ENCODE peak calls at places on chromosomes 5 and 9, in ten cellular contexts. H is heart right ventricle; T is GM10248; Z is CD8-positive, alpha-beta T cell; F is psoas muscle; X is lower leg skin; Q is fibroblast of the aortic adventitia; W is upper lobe of left lung; Y is bronchial epithelial cell; U is left lung. B is an unnamed sample.

GRCh38 chr5:171494452-171495121 is 75.1 kb downstream of the FGF18 start:
- DNase-seq in T (no peak), H (peak), Q (peak), Y (peak), X (peak), F (peak), Z (no peak), W (peak), U (peak), B (peak)

GRCh38 chr9:14533867-14534650 is 159.2 kb downstream of the ZDHHC21 start:
- DNase-seq in W (peak), F (no peak), Q (no peak), X (no peak), Y (no peak), U (no peak), T (no peak), H (no peak), Z (no peak), B (no peak)

GRCh38 chr5:38751103-38751502 is 94.7 kb upstream of the OSMR start:
- DNase-seq in W (no peak), X (no peak), H (no peak), T (no peak), Z (no peak), Y (no peak), Q (no peak), U (no peak), F (no peak), B (no peak)

GRCh38 chr9:111630182-111631070 is 708 bp upstream of the DNAJC25 start:
- DNase-seq in H (no peak), Y (no peak), Z (no peak), U (no peak), Q (no peak), W (no peak), X (no peak), T (no peak), F (no peak), B (no peak)

GRCh38 chr5:65927497-65928340 is 1.3 kb downstream of the ERBIN start:
- DNase-seq in Z (no peak), Y (peak), F (no peak), X (peak), T (peak), Q (peak), H (no peak), W (no peak), U (no peak), B (no peak)

GRCh38 chr9:125532412-125532811 is 174.6 kb downstream of the MAPKAP1 start:
- DNase-seq in Q (no peak), Z (no peak), X (no peak), Y (no peak), U (no peak), H (no peak), F (no peak), W (no peak), T (no peak), B (no peak)

GRCh38 chr9:127525426-127526188 is 74.3 kb downstream of the LRSAM1 start:
- DNase-seq in U (no peak), W (no peak), Q (peak), H (no peak), X (no peak), T (no peak), Y (no peak), F (no peak), Z (no peak), B (no peak)

GRCh38 chr9:106960238-106960637 is 97.3 kb downstream of the ZNF462 start:
- DNase-seq in H (no peak), Q (no peak), W (no peak), Y (no peak), Z (no peak), F (no peak), U (no peak), X (no peak), T (no peak), B (no peak)

GRCh38 chr9:77534376-77535057 is 113.6 kb downstream of the GNA14 start:
- DNase-seq in F (no peak), W (no peak), X (no peak), H (no peak), T (no peak), Y (no peak), Q (peak), U (no peak), Z (no peak), B (no peak)

GRCh38 chr9:89478821-89479668 is 18.9 kb downstream of the SEMA4D start:
- DNase-seq in Z (no peak), T (no peak), F (no peak), H (no peak), U (no peak), W (no peak), Q (no peak), Y (no peak), X (no peak), B (peak)

GRCh38 chr5:134226441-134227192 is 744 bp upstream of the PPP2CA start:
- DNase-seq in U (no peak), H (no peak), W (peak), Z (no peak), Y (peak), T (no peak), F (no peak), Q (peak), X (no peak), B (no peak)

GRCh38 chr5:139415221-139415861 is 11.5 kb upstream of the SPATA24 start:
- DNase-seq in F (peak), Y (peak), U (no peak), T (no peak), X (no peak), W (no peak), Z (no peak), H (peak), Q (peak), B (peak)

GRCh38 chr9:111854799-111855198 is 41.8 kb upstream of the UGCG start:
- DNase-seq in U (no peak), T (no peak), Z (no peak), Q (peak), W (no peak), H (no peak), Y (no peak), X (no peak), F (no peak), B (no peak)

GRCh38 chr5:33008751-33009418 is 297.8 kb downstream of the NPR3 start:
- DNase-seq in X (no peak), W (no peak), Q (no peak), H (no peak), F (no peak), U (no peak), Y (peak), Z (no peak), T (no peak), B (no peak)

GRCh38 chr5:108670591-108671335 is 76.9 kb upstream of the FER start:
- DNase-seq in Q (no peak), F (no peak), W (no peak), Z (no peak), Y (no peak), X (no peak), H (no peak), T (no peak), U (no peak), B (no peak)

GRCh38 chr9:89483592-89484474 is 14.1 kb downstream of the SEMA4D start:
- DNase-seq in W (peak), Y (no peak), Q (no peak), U (no peak), H (peak), Z (peak), F (no peak), T (peak), X (no peak), B (no peak)

GRCh38 chr5:83518676-83519075 is 47.1 kb downstream of the VCAN start:
- DNase-seq in X (no peak), F (no peak), W (no peak), U (no peak), Q (peak), H (no peak), T (no peak), Y (no peak), Z (no peak), B (no peak)

GRCh38 chr5:83516361-83516760 is 44.8 kb downstream of the VCAN start:
- DNase-seq in Y (no peak), H (no peak), Z (no peak), W (no peak), X (no peak), U (no peak), Q (peak), T (no peak), F (no peak), B (no peak)

GRCh38 chr5:83513081-83513480 is 41.5 kb downstream of the VCAN start:
- DNase-seq in F (no peak), X (no peak), W (no peak), Z (no peak), H (no peak), T (no peak), Y (no peak), Q (no peak), U (no peak), B (no peak)

GRCh38 chr5:83513491-83513890 is 41.9 kb downstream of the VCAN start:
- DNase-seq in H (no peak), F (no peak), T (no peak), W (no peak), U (no peak), Z (no peak), Y (no peak), Q (peak), X (no peak), B (no peak)

GRCh38 chr5:83516962-83517750 is 45.6 kb downstream of the VCAN start:
- DNase-seq in Z (no peak), X (no peak), T (no peak), Y (no peak), W (no peak), H (no peak), F (no peak), U (no peak), Q (peak), B (no peak)
- TF ChIP-seq CTCF in Z (no peak), X (no peak), T (no peak), Y (no peak), W (no peak), H (no peak), F (no peak), U (no peak), Q (peak), B (no peak)

GRCh38 chr5:88729476-88730182 is 153.4 kb downstream of the MEF2C start:
- DNase-seq in X (peak), Z (peak), U (peak), W (no peak), Y (peak), T (no peak), F (peak), H (no peak), Q (peak), B (no peak)

GRCh38 chr5:88732862-88733261 is 150.1 kb downstream of the MEF2C start:
- DNase-seq in Y (no peak), F (no peak), Q (no peak), Z (no peak), U (no peak), H (no peak), X (no peak), T (no peak), W (no peak), B (no peak)

GRCh38 chr5:88732181-88732633 is 150.8 kb downstream of the MEF2C start:
- DNase-seq in Q (peak), U (peak), Y (no peak), T (peak), F (peak), X (peak), W (no peak), Z (no peak), H (peak), B (peak)

GRCh38 chr5:88724201-88724600 is 158.8 kb downstream of the MEF2C start:
- DNase-seq in Y (peak), Z (no peak), W (no peak), Q (peak), F (no peak), H (no peak), X (no peak), U (no peak), T (no peak), B (no peak)

GRCh38 chr5:88727705-88728313 is 155.2 kb downstream of the MEF2C start:
- DNase-seq in F (no peak), W (no peak), H (no peak), T (no peak), U (no peak), Q (peak), Y (peak), X (no peak), Z (no peak), B (no peak)
- TF ChIP-seq CTCF in F (peak), W (peak), H (peak), T (peak), U (peak), Q (peak), Y (peak), X (no peak), Z (peak), B (peak)

GRCh38 chr5:149693482-149693881 is 36.6 kb upstream of the PPARGC1B start:
- DNase-seq in H (no peak), F (no peak), Y (no peak), U (no peak), Z (no peak), X (no peak), T (no peak), Q (no peak), W (no peak), B (no peak)
- TF ChIP-seq CTCF in H (no peak), F (no peak), Y (no peak), U (no peak), Z (no peak), X (no peak), T (no peak), Q (no peak), W (no peak), B (no peak)

DNA sequence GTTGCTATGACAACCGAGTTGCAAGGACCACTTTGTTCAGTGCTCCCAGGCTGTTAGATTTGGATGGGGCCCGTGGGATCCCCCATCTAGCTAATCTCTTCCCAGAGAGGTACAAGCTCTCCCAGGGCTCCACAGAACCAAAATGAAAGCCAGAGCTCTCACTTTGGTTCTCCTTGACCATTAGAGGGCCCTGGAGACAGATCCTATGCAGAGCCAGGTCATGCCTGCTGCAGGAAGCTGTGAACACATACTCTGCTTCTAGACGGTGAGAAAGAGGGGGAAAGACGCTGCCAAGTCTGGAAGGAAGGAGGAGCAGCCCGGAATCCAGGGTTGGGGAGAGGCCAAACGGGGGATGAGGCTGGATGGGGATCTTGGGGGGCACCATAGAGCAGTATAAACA is 224.5 kb downstream of the GABBR2 start:
- DNase-seq in Q (peak), F (no peak), W (no peak), Y (no peak), T (no peak), Z (no peak), X (no peak), H (no peak), U (no peak), B (no peak)
- TF ChIP-seq CTCF in Q (no peak), F (no peak), W (no peak), Y (no peak), T (no peak), Z (no peak), X (no peak), H (peak), U (no peak), B (no peak)

GRCh38 chr9:95736370-95736769 is 139.1 kb upstream of the ERCC6L2 start:
- DNase-seq in H (no peak), T (no peak), Q (no peak), F (no peak), X (no peak), W (no peak), Z (no peak), U (no peak), Y (no peak), B (no peak)
- TF ChIP-seq CTCF in H (peak), T (no peak), Q (peak), F (no peak), X (no peak), W (no peak), Z (no peak), U (no peak), Y (peak), B (no peak)

GRCh38 chr9:38066167-38066906 is 2.7 kb downstream of the SHB start:
- DNase-seq in Z (no peak), Q (no peak), U (peak), X (no peak), F (no peak), T (no peak), W (no peak), H (no peak), Y (peak), B (no peak)
- TF ChIP-seq CTCF in Z (no peak), Q (peak), U (no peak), X (no peak), F (peak), T (no peak), W (no peak), H (no peak), Y (peak), B (no peak)

GRCh38 chr5:74052441-74052840 is 426.4 kb downstream of the ARHGEF28 start:
- DNase-seq in U (no peak), F (no peak), W (no peak), T (no peak), Q (no peak), Y (peak), Z (no peak), H (no peak), X (no peak), B (no peak)

GRCh38 chr5:74055446-74056097 is 429.6 kb downstream of the ARHGEF28 start:
- DNase-seq in H (no peak), Y (no peak), F (no peak), Z (no peak), Q (no peak), W (no peak), U (no peak), T (no peak), X (no peak), B (no peak)

GRCh38 chr5:74056102-74056788 is 430.2 kb downstream of the ARHGEF28 start:
- DNase-seq in T (no peak), Y (no peak), Z (no peak), U (no peak), H (no peak), Q (no peak), W (no peak), X (no peak), F (no peak), B (no peak)

GRCh38 chr5:74054139-74054538 is 428.1 kb downstream of the ARHGEF28 start:
- DNase-seq in H (no peak), U (no peak), Z (no peak), F (no peak), X (no peak), W (no peak), T (no peak), Y (no peak), Q (no peak), B (no peak)

GRCh38 chr5:74056789-74057164 is 430.8 kb downstream of the ARHGEF28 start:
- DNase-seq in X (no peak), Q (peak), Y (peak), T (no peak), F (no peak), Z (no peak), W (no peak), H (no peak), U (no peak), B (no peak)
- TF ChIP-seq CTCF in X (no peak), Q (peak), Y (peak), T (no peak), F (peak), Z (no peak), W (no peak), H (peak), U (no peak), B (no peak)

DNA sequence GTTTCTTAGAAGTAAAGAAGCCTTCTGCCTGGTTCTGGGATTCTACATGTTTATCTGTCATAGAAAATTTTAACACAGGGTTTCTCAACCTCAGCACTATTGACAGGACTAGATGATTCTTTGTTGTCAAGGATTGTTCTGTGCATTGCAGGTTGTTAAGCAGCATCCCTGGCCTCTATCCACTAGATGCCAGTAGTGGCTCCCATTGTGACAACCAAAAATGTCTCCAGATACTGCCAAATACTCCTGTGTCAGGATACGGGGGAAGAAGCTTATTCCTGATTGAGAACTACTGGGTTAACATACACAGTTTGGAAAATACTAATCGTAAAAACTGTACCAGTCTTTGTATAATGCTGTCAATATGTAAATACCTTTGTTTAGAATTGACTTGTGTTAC is 167.1 kb downstream of the NIPBL start:
- DNase-seq in W (no peak), Z (no peak), T (no peak), X (no peak), U (no peak), F (no peak), H (no peak), Q (no peak), Y (no peak), B (no peak)
- TF ChIP-seq CTCF in W (no peak), Z (no peak), T (peak), X (no peak), U (no peak), F (no peak), H (no peak), Q (no peak), Y (no peak), B (no peak)

GRCh38 chr9:37682951-37683350 is 32.2 kb downstream of the FRMPD1 start:
- DNase-seq in F (no peak), U (no peak), H (no peak), W (no peak), X (no peak), T (no peak), Y (no peak), Z (no peak), Q (no peak), B (no peak)

GRCh38 chr9:37678789-37679273 is 28.1 kb downstream of the FRMPD1 start:
- DNase-seq in Z (no peak), U (no peak), W (no peak), Q (no peak), T (no peak), F (no peak), X (no peak), Y (no peak), H (no peak), B (no peak)

GRCh38 chr9:37677435-37677834 is 26.7 kb downstream of the FRMPD1 start:
- DNase-seq in U (no peak), F (no peak), Z (no peak), W (no peak), X (no peak), T (no peak), H (no peak), Q (no peak), Y (no peak), B (no peak)

GRCh38 chr9:37676411-37676830 is 25.7 kb downstream of the FRMPD1 start:
- DNase-seq in X (no peak), Q (no peak), W (no peak), F (peak), Z (no peak), U (no peak), Y (no peak), H (peak), T (no peak), B (no peak)

GRCh38 chr9:37679649-37680402 is 29.1 kb downstream of the FRMPD1 start:
- DNase-seq in F (no peak), X (no peak), T (no peak), Y (no peak), H (no peak), U (no peak), Z (no peak), W (no peak), Q (no peak), B (no peak)
- TF ChIP-seq CTCF in F (no peak), X (no peak), T (no peak), Y (no peak), H (no peak), U (no peak), Z (no peak), W (no peak), Q (no peak), B (no peak)